ENCODE peak calls at places on chromosomes 6 and 20, in four cellular contexts. X is CD4-positive, alpha-beta T cell; R is A549; F is breast epithelium. J is an unnamed sample.

GRCh38 chr20:61972910-61973508 is 92.7 kb downstream of the TAF4 start:
- DNase-seq in X (no peak), R (no peak), F (no peak), J (no peak)

GRCh38 chr20:62117658-62118057 is 4.6 kb upstream of the LSM14B start:
- DNase-seq in F (no peak), R (no peak), X (peak; percentile 61), J (no peak)

GRCh38 chr6:17472653-17473183 is 79.3 kb downstream of the CAP2 start:
- DNase-seq in F (no peak), R (no peak), X (no peak), J (no peak)

GRCh38 chr6:111850288-111850937 is 22.8 kb downstream of the FYN start:
- DNase-seq in R (no peak), X (no peak), F (no peak), J (no peak)

GRCh38 chr20:23365390-23366165 is 3.6 kb downstream of the GZF1 start:
- DNase-seq in R (no peak), F (no peak), X (no peak), J (no peak)

GRCh38 chr6:154341876-154342275 is 14.7 kb downstream of the IPCEF1 start:
- DNase-seq in X (no peak), F (no peak), R (no peak), J (no peak)

GRCh38 chr20:1979116-1979778 is 14.6 kb downstream of the PDYN start:
- DNase-seq in R (no peak), F (no peak), X (no peak), J (no peak)

GRCh38 chr6:161107779-161108380 is 116.3 kb downstream of the MAP3K4 start:
- DNase-seq in F (no peak), X (no peak), R (no peak), J (no peak)

GRCh38 chr6:167898673-167899311 is 72.1 kb downstream of the AFDN start:
- DNase-seq in F (no peak), X (no peak), R (peak; percentile 2), J (no peak)

GRCh38 chr20:15111654-15112053 is 774.2 kb upstream of the FLRT3 start:
- DNase-seq in X (no peak), F (no peak), R (no peak), J (no peak)

GRCh38 chr6:139080255-139080920 is 51.8 kb downstream of the ABRACL start:
- DNase-seq in F (no peak), X (no peak), R (no peak), J (no peak)

GRCh38 chr6:169868458-169868857 is 117.0 kb downstream of the ERMARD start:
- DNase-seq in F (no peak), R (no peak), X (peak; percentile 2), J (no peak)

GRCh38 chr6:161351855-161352254 is 78.0 kb upstream of the AGPAT4 start:
- DNase-seq in X (no peak), R (no peak), F (no peak), J (no peak)

GRCh38 chr6:24959333-24959732 is 23.6 kb upstream of the RIPOR2 start:
- DNase-seq in R (no peak), X (no peak), F (no peak), J (no peak)

GRCh38 chr6:39961178-39961577 is 26.9 kb upstream of the MOCS1 start:
- DNase-seq in X (no peak), R (no peak), F (no peak), J (no peak)

GRCh38 chr6:10416516-10416862 is 1.6 kb upstream of the TFAP2A start:
- DNase-seq in R (no peak), F (no peak), X (no peak), J (no peak)

GRCh38 chr20:9071976-9072726 is 3.3 kb downstream of the PLCB4 start:
- DNase-seq in R (no peak), F (no peak), X (no peak), J (no peak)

GRCh38 chr6:43747734-43748133 is 22.3 kb upstream of the VEGFA start:
- DNase-seq in F (peak; percentile 7), X (no peak), R (no peak), J (no peak)

GRCh38 chr6:137264308-137265075 is 45.3 kb upstream of the IFNGR1 start:
- DNase-seq in F (no peak), R (no peak), X (no peak), J (no peak)

GRCh38 chr6:135812085-135812526 is 39.4 kb upstream of the PDE7B start:
- DNase-seq in X (no peak), R (peak; percentile 2), F (no peak), J (no peak)

GRCh38 chr6:119210596-119210995 is 132.1 kb upstream of the FAM184A start:
- DNase-seq in F (no peak), R (no peak), X (no peak), J (no peak)

GRCh38 chr20:58293453-58293852 is 16.1 kb upstream of the RAB22A start:
- DNase-seq in X (no peak), F (no peak), R (no peak), J (no peak)

GRCh38 chr6:33772114-33772830 is 16.7 kb downstream of the LEMD2 start:
- DNase-seq in X (no peak), R (no peak), F (no peak), J (no peak)

GRCh38 chr6:130677766-130678165 is 149.4 kb upstream of the SMLR1 start:
- DNase-seq in F (no peak), X (no peak), R (no peak), J (no peak)

GRCh38 chr20:13771853-13772453 is 12.8 kb downstream of the ESF1 start:
- DNase-seq in F (no peak), R (peak; percentile 36), X (no peak), J (no peak)

GRCh38 chr20:3887870-3888614 is 1.1 kb upstream of the PANK2 start:
- DNase-seq in F (no peak), X (no peak), R (no peak), J (no peak)

DNA sequence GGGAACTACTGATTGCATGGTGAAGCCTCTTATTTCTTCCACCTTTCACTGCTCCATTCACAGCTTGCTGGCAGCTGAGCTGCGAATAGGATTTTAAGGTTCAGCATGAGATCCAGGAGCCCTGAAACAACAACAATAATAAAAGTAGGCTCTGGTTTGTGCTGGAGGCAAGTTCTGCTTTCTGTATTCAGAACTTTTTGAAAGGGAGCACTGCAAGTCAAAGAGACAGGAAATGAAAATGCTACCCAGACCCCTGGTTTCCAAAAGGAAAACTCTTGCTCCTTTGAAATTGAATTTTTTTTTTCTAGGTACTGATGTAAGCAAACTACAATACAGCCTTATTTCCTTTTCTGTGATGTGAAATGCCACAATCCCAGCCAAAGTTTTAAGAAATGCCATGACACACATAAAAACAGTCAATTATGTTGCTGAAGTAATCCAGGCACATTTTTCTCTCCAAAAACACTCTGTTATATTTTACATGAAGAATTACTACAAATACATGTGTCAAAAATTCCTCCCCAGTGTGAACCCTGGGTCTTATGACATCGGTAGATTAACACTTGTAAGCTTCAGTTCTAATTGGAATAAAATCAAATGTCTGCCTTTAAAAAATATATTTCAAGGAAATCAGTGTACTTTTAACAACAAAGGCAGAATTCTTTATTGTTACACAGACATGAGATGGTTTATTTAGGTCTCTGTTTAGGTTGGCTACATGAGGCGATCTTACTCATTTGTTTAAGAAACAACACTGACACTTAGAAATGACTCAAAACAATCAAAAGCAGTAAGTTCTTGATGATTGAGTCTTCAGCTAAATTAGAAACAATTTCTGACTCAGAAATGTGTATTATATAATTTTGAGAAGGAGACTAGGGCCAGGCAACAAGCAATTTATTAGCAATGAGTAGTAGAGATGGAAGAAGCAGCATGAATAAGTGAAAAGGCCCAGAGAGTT is 656.7 kb downstream of the EPHA7 start:
- DNase-seq in R (no peak), F (no peak), X (no peak), J (no peak)
- H3K27ac ChIP-seq in R (no peak overlapping the region), F (no peak overlapping the region), X (no peak overlapping the region), J (no peak overlapping the region)

DNA sequence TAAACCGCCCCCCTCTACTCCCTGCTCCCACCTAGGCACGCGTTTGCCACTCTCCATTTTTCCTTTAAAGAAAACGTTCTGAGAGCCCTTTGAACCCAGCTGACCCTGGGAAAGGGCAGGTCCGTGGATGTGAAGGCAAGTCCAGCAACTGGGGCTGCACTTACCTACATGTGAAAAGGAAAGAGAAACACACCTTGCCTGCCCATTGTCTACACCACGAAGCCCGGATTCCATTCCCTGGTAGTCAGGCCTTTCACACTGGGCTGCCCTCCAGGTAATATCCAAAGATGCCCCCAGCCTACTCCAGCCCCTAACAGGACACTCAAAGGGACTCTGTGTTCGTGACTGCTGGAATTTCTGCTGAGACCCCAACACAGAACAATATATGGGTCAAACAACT is 94.4 kb downstream of the CD83 start:
- DNase-seq in R (no peak), F (no peak), X (no peak), J (no peak)
- H3K27ac ChIP-seq in R (peak overlapping the region; percentile 76), F (no peak overlapping the region), X (no peak overlapping the region), J (no peak overlapping the region)

DNA sequence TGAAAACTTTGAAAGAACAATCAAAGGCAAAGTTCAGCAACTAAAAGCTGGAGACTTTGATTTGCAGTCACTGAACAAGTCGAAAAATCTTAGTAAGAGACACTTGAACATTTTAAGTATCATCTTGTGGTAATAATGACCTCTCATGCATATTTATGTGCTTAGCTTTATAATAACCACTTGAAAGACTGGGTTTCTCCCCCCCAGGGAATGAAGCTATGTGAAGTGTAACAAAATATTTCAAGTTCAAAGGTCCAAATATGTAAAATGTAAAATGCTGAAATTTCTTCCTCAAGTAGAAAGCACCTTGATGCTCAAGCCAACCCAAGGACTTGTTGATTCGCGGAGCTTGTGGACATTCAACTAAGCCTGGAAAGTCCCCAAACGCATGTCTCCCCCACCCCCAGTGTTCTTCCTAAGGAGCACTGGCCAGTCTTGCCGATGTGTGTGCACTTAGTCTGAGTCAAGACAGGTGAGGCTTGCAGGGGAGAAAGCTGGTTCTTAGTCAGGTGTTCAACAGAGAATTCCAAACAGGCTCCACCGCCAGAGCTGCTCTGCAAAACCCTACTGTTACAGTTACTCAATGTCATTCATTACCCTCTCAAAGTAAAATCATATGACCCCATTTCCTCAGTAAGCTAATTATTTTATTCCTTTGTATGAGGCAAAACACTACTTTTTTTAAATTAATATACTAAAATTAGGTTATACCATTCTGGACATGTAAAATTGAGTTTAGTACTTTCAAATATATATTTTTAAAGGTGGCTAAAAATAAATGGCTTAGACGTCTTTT is 46.9 kb upstream of the QKI start:
- DNase-seq in F (no peak), X (no peak), R (no peak), J (no peak)
- H3K27ac ChIP-seq in F (no peak overlapping the region), X (no peak overlapping the region), R (no peak overlapping the region), J (no peak overlapping the region)

GRCh38 chr6:109486068-109486467 is 3.0 kb upstream of the ZBTB24 start:
- DNase-seq in F (no peak), R (no peak), X (no peak), J (no peak)

GRCh38 chr6:109482913-109483743 is at the start of gene ZBTB24:
- DNase-seq in X (peak; percentile 78), F (peak; percentile 89), R (peak; percentile 52), J (peak; percentile 89)

GRCh38 chr6:109485536-109485935 is 2.5 kb upstream of the ZBTB24 start:
- DNase-seq in X (no peak), F (no peak), R (no peak), J (no peak)

GRCh38 chr6:109483744-109484075 is 691 bp upstream of the ZBTB24 start:
- DNase-seq in X (no peak), R (no peak), F (no peak), J (no peak)

DNA sequence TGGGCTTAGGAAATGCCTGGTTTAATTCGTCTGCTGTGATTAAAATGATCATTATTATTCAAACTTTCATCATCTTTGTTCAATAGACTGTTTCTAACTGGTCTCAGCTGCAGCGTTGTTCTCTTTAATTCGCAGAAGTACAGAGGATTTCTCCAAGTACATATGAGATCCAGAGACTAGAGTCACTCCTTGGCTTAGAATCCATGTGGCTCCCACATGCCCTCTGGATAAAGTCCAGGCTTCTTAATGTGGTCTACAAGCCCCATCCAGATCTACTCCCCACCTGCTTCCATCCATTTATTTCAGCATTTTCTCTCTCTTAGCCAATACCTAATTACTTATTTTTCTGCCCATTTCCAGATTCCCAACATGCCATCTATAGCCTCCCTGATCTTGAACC is 1.1 kb upstream of the ZBTB24 start:
- DNase-seq in F (no peak), R (no peak), X (no peak), J (no peak)
- H3K27ac ChIP-seq in F (peak overlapping the region; percentile 84), R (no peak overlapping the region), X (peak overlapping the region; percentile 22), J (no peak overlapping the region)